ENCODE peak calls at places on chromosomes 1 and 21, in four cellular contexts. J is NB4, B is heart left ventricle, H is thoracic aorta. D is an unnamed sample.

GRCh38 chr1:25223471-25223870 is 8.8 kb downstream of the SYF2 start:
- DNase-seq in H (no peak), B (no peak), J (no peak), D (no peak)

GRCh38 chr1:6918286-6918907 is 133.1 kb downstream of the CAMTA1 start:
- DNase-seq in H (no peak), B (no peak), J (no peak), D (no peak)

GRCh38 chr1:49013046-49013445 is 236.4 kb upstream of the BEND5 start:
- DNase-seq in B (no peak), J (no peak), H (no peak), D (no peak)

GRCh38 chr1:42479621-42480020 is 16.5 kb downstream of the CCDC30 start:
- DNase-seq in J (peak; percentile 15), H (no peak), B (no peak), D (no peak)

GRCh38 chr1:95364546-95364945 is 130.5 kb downstream of the RWDD3 start:
- DNase-seq in J (no peak), H (no peak), B (no peak), D (no peak)

GRCh38 chr1:237145379-237145778 is 103.4 kb downstream of the RYR2 start:
- DNase-seq in H (no peak), J (no peak), B (no peak), D (no peak)

GRCh38 chr1:99754055-99754626 is 12.3 kb downstream of the FRRS1 start:
- DNase-seq in H (no peak), B (no peak), J (no peak), D (no peak)

GRCh38 chr1:225449261-225449660 is 21.4 kb upstream of the LBR start:
- DNase-seq in J (no peak), B (no peak), H (no peak), D (no peak)

GRCh38 chr1:235817101-235817725 is 49.5 kb downstream of the LYST start:
- DNase-seq in B (no peak), J (no peak), H (no peak), D (no peak)

GRCh38 chr1:215543191-215543606 is 23.9 kb upstream of the KCTD3 start:
- DNase-seq in B (no peak), J (peak; percentile 81), H (no peak), D (no peak)

GRCh38 chr1:178020968-178021640 is 51.2 kb upstream of the SEC16B start:
- DNase-seq in H (no peak), B (no peak), J (no peak), D (no peak)

GRCh38 chr1:26161408-26162219 is 2.7 kb downstream of the FAM110D start:
- DNase-seq in B (peak; percentile 87), J (peak; percentile 74), H (no peak), D (no peak)

GRCh38 chr1:110477445-110477957 is 26.6 kb downstream of the PROK1 start:
- DNase-seq in B (no peak), J (peak; percentile 21), H (no peak), D (no peak)

GRCh38 chr1:186894415-186894814 is 65.7 kb downstream of the PLA2G4A start:
- DNase-seq in J (no peak), B (no peak), H (no peak), D (no peak)

GRCh38 chr21:44297525-44298290 is 2.1 kb upstream of the PFKL start:
- DNase-seq in H (peak; percentile 61), B (peak; percentile 91), J (peak; percentile 87), D (peak; percentile 81)

GRCh38 chr21:19986396-19986795 is 1011.8 kb upstream of the NCAM2 start:
- DNase-seq in H (no peak), J (no peak), B (no peak), D (no peak)

GRCh38 chr1:234760303-234760723 is 150.3 kb upstream of the IRF2BP2 start:
- DNase-seq in B (no peak), J (peak; percentile 51), H (no peak), D (no peak)

GRCh38 chr1:154404511-154404931 is 622 bp upstream of the IL6R start:
- DNase-seq in J (peak; percentile 70), B (no peak), H (no peak), D (no peak)

GRCh38 chr1:229022595-229023350 is 248.1 kb upstream of the RAB4A start:
- DNase-seq in H (no peak), B (no peak), J (peak; percentile 68), D (no peak)

GRCh38 chr1:110242062-110242461 is 31.9 kb downstream of the KCNC4 start:
- DNase-seq in J (no peak), B (no peak), H (no peak), D (no peak)

GRCh38 chr1:202254454-202255252 is 61.1 kb downstream of the LGR6 start:
- DNase-seq in B (no peak), H (no peak), J (no peak), D (no peak)

GRCh38 chr1:113874017-113874879 is 2.7 kb upstream of the PTPN22 start:
- DNase-seq in B (no peak), J (peak; percentile 71), H (no peak), D (no peak)

GRCh38 chr1:52727114-52727586 is 897 bp downstream of the ZYG11B start:
- DNase-seq in J (peak; percentile 40), H (no peak), B (no peak), D (no peak)

GRCh38 chr1:116203192-116203723 is 92.1 kb downstream of the MAB21L3 start:
- DNase-seq in H (no peak), B (no peak), J (no peak), D (no peak)

GRCh38 chr1:31991202-31991601 is 22.5 kb upstream of the KHDRBS1 start:
- DNase-seq in H (no peak), B (no peak), J (no peak), D (no peak)

GRCh38 chr1:6467224-6467623 is 1.3 kb upstream of the TNFRSF25 start:
- DNase-seq in H (no peak), J (no peak), B (no peak), D (no peak)

GRCh38 chr1:244065960-244066388 is 14.9 kb downstream of the ZBTB18 start:
- DNase-seq in B (no peak), J (peak; percentile 41), H (no peak), D (no peak)

GRCh38 chr21:31351438-31351837 is 7.4 kb upstream of the TIAM1 start:
- DNase-seq in H (no peak), B (no peak), J (no peak), D (no peak)

GRCh38 chr1:2427976-2428375 is 15.6 kb upstream of the PEX10 start:
- DNase-seq in B (no peak), J (no peak), H (no peak), D (no peak)

GRCh38 chr1:11407301-11407994 is 71.5 kb upstream of the DISP3 start:
- DNase-seq in J (no peak), H (no peak), B (no peak), D (no peak)

GRCh38 chr1:58447047-58447446 is 99.5 kb downstream of the OMA1 start:
- DNase-seq in B (no peak), H (no peak), J (no peak), D (no peak)

GRCh38 chr1:161727343-161727924 is 6.1 kb downstream of the FCRLB start:
- DNase-seq in H (no peak), J (peak; percentile 82), B (no peak), D (no peak)

GRCh38 chr21:46124083-46124925 is 26.4 kb downstream of the COL6A2 start:
- DNase-seq in B (peak; percentile 34), J (no peak), H (no peak), D (peak; percentile 14)

GRCh38 chr21:42855937-42856335 is 23.4 kb downstream of the WDR4 start:
- DNase-seq in B (no peak), H (no peak), J (no peak), D (no peak)

GRCh38 chr1:51230501-51231078 is 5.5 kb upstream of the RNF11 start:
- DNase-seq in H (no peak), B (no peak), J (no peak), D (no peak)

GRCh38 chr1:151512801-151513625 is 1.8 kb downstream of the CGN start:
- DNase-seq in B (no peak), J (peak; percentile 23), H (no peak), D (no peak)

GRCh38 chr1:66778266-66778665 is 22.8 kb downstream of the INSL5 start:
- DNase-seq in B (no peak), H (no peak), J (no peak), D (no peak)

GRCh38 chr21:44399955-44400790 is 46.8 kb downstream of the TRPM2 start:
- DNase-seq in B (no peak), J (no peak), H (no peak), D (no peak)

GRCh38 chr1:227766653-227767277 is 31.5 kb downstream of the SNAP47 start:
- DNase-seq in H (no peak), B (no peak), J (peak; percentile 72), D (no peak)

GRCh38 chr1:156500847-156501686 is 492 bp upstream of the MEF2D start:
- DNase-seq in J (peak; percentile 96), B (peak; percentile 97), H (peak; percentile 70), D (peak; percentile 87)
- TF ChIP-seq CTCF in J (peak; percentile 38), B (peak; percentile 76), H (no peak), D (no peak)

DNA sequence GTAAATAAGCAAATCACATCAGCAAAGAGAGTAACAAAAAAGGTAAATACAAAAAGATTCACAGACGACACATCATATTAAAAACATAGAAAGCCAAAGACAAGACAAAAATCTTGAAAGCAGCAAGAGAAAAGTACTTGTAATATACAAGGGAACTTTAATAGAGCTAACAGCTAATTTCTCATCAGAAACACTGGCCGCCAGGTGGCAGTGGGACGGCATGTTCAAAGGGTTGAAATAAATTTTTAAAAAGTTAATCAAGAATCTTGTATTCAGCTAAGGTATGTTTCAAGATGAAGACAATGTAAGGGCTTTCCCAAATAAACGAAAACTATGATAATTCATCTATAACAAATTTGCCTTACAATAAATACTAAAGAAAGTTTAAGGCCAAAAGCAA is 358.1 kb downstream of the LRRIQ3 start:
- DNase-seq in H (no peak), J (peak; percentile 32), B (no peak), D (no peak)
- TF ChIP-seq CTCF in H (no peak), J (peak; percentile 45), B (peak; percentile 22), D (no peak)

DNA sequence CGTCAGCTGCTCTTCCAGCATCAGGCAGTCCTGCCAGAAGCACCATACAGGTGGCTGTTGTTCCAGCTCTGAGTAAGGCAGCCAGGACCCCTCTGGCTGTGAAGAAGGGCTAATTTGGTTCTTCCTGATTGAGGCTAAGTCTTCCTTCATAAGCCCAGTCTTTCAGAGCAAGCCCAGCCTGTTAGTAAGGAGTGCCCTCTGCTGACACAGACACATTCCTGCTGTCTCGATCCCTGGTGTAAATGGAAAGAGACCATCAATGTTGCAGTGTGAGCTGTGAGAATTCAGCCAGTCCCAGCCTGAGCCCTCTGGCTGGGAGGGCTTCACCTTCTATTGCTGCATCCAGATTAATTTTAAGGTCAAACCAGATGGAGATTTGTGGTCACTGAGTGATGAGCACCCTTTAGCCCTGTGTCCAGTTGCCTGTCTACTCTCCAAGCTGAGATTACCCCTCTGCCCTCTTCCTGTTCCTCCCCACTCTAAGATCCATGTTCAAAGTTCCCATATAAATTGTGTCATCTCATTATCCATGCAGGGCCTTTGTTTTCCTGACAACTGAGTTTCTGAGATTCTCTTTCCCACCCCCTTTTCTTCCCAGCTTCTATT is 44.8 kb upstream of the KIRREL1 start:
- DNase-seq in H (no peak), B (no peak), J (peak; percentile 55), D (no peak)
- TF ChIP-seq CTCF in H (no peak), B (peak; percentile 62), J (peak; percentile 36), D (no peak)

DNA sequence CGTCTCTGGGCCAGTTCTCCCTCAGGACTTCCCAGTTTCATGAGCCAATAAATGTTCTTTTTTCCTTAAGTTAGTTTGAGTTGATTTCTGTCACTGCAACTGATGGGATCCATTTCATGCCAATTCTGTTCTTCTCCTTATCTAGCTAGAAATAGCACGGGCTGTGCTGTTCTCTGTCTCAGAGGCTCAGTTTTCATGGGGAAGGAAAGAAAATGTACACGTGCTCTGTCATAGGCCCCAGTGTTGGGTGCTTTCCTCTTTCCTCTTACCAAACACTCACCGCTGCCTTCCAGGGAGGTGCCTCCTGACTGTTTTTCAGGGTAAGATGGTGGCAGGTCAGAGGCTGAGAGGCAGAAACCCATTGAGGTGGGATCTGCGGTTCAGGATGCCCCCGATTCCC is 43.2 kb upstream of the ACTL8 start:
- DNase-seq in H (no peak), B (peak; percentile 6), J (no peak), D (no peak)
- TF ChIP-seq CTCF in H (no peak), B (no peak), J (no peak), D (no peak)

D was measured in omental fat pad.